ENCODE peak calls at places on chromosome 13, in eight cellular contexts. K, B, X, P, J, M, U and G are unnamed samples.

GRCh38 chr13:40205771-40206240 is 460.6 kb downstream of the FOXO1 start:
- DNase-seq in K (no peak), B (no peak), X (no peak), P (no peak), M (no peak), U (no peak), J (no peak), G (no peak)

GRCh38 chr13:114279146-114279545 is 2.3 kb upstream of the UPF3A start:
- DNase-seq in U (no peak), P (no peak), K (no peak), M (no peak), J (no peak), X (no peak), B (no peak), G (no peak)

GRCh38 chr13:73985789-73986188 is 148.4 kb downstream of the KLF12 start:
- DNase-seq in J (no peak), U (no peak), P (peak), X (no peak), B (no peak), K (no peak), M (no peak), G (no peak)

GRCh38 chr13:113976711-113977684 is 3.1 kb upstream of the C13orf46 start:
- DNase-seq in M (peak), X (no peak), B (no peak), K (no peak), J (no peak), P (no peak), U (peak), G (peak)

GRCh38 chr13:40172149-40172591 is 494.3 kb downstream of the FOXO1 start:
- DNase-seq in B (no peak), P (no peak), X (no peak), K (no peak), J (no peak), U (no peak), M (no peak), G (no peak)

GRCh38 chr13:46389985-46390384 is 2.9 kb upstream of the RUBCNL start:
- DNase-seq in J (peak), U (no peak), P (peak), M (no peak), B (peak), X (peak), K (no peak), G (no peak)

GRCh38 chr13:40101708-40102359 is 446.4 kb downstream of the COG6 start:
- DNase-seq in U (no peak), K (no peak), B (no peak), P (peak), M (no peak), X (no peak), J (no peak), G (no peak)

GRCh38 chr13:93715866-93716265 is 489.3 kb downstream of the GPC6 start:
- DNase-seq in M (no peak), U (peak), J (no peak), P (no peak), X (no peak), K (no peak), B (no peak), G (no peak)

DNA sequence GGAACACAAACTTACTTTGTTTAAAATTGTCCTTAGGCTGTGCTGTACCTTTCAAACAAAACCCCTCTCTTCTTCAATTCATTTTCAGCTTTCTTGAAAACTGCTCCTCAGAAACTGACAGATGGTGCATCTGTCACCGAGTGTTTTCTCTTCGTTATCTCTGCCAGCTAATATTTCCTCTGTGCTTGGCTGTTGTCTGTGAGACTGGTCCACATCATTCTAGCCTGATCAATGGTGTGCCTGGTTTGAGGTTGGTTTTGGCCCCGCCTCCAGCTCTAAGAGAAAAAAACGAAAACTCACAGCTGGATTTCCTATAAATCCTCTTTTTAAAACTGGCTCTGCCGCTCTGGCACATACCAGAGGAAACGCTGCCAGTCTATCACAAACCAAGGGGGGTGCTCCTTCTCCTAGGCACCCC is 79.7 kb downstream of the STARD13 start:
- DNase-seq in B (no peak), P (no peak), K (no peak), J (no peak), U (peak), M (peak), X (no peak), G (no peak)
- TF ChIP-seq CTCF in B (no peak), P (no peak), K (no peak), J (no peak), U (no peak), M (no peak), X (no peak), G (no peak)

GRCh38 chr13:82847595-82847994 is 1034.7 kb downstream of the SLITRK1 start:
- DNase-seq in M (no peak), X (no peak), J (no peak), U (no peak), K (no peak), B (no peak), P (no peak), G (no peak)
- TF ChIP-seq CTCF in M (no peak), X (no peak), J (no peak), U (no peak), K (no peak), B (no peak), P (no peak), G (no peak)

GRCh38 chr13:27620377-27621115 is at the start of gene LNX2:
- DNase-seq in X (peak), U (peak), B (peak), K (peak), J (peak), M (peak), P (peak), G (peak)

GRCh38 chr13:27619093-27619705 is 1.1 kb downstream of the LNX2 start:
- DNase-seq in P (no peak), X (no peak), B (no peak), U (peak), M (no peak), J (no peak), K (no peak), G (no peak)

GRCh38 chr13:27621116-27621365 is 651 bp upstream of the POLR1D start:
- DNase-seq in M (no peak), J (no peak), B (no peak), X (no peak), K (no peak), P (no peak), U (no peak), G (no peak)

GRCh38 chr13:27621366-27622101 is at the start of gene POLR1D:
- DNase-seq in J (peak), U (peak), X (peak), M (peak), K (peak), P (peak), B (peak), G (peak)

GRCh38 chr13:27619711-27620376 is 485 bp downstream of the LNX2 start:
- DNase-seq in J (no peak), K (peak), M (peak), U (peak), P (peak), B (peak), X (peak), G (no peak)
- TF ChIP-seq CTCF in J (no peak), K (no peak), M (peak), U (peak), P (peak), B (peak), X (peak), G (no peak)

GRCh38 chr13:103876571-103876970 is 810.4 kb upstream of the SLC10A2 start:
- DNase-seq in M (no peak), J (no peak), K (no peak), B (no peak), U (peak), P (no peak), X (no peak), G (no peak)

GRCh38 chr13:103878891-103879605 is 812.8 kb upstream of the SLC10A2 start:
- DNase-seq in X (no peak), P (no peak), J (no peak), M (no peak), U (no peak), K (no peak), B (no peak), G (no peak)

GRCh38 chr13:103873725-103874124 is 807.5 kb upstream of the SLC10A2 start:
- DNase-seq in X (no peak), P (no peak), U (no peak), M (no peak), B (no peak), J (no peak), K (no peak), G (no peak)
- TF ChIP-seq CTCF in X (no peak), P (no peak), U (no peak), M (no peak), B (no peak), J (no peak), K (no peak), G (no peak)

DNA sequence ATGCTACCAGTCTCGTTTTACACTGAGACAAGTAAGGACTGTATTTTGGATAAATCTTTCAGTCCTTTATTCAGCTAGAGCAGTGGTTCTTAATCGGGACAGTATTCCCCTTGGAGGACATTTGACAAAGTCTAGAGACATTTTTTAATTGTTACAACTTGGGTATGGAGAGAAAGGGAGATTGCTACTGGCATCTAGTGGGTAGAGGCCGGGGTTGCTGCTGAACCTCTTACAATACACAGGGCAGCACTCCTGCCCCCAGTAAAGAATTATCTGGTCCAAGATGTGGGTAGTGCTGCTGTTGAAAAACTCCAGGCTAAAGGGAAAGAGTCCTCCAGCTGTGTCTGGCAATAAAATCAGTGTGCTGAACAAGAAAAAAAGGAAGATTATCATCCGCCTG is 334.8 kb downstream of the SLC7A1 start:
- DNase-seq in X (no peak), B (no peak), U (no peak), K (no peak), J (no peak), M (no peak), P (no peak), G (no peak)
- TF ChIP-seq CTCF in X (no peak), B (no peak), U (no peak), K (no peak), J (no peak), M (no peak), P (peak), G (no peak)